ENCODE peak calls at places on chromosomes 1 and 21, in six cellular contexts. R is astrocyte of the spinal cord, M is BE2C, G is stomach, Q is kidney epithelial cell, U is ovary. I is an unnamed sample.

GRCh38 chr1:24384251-24385090 is 29.1 kb downstream of the STPG1 start:
- DNase-seq in R (peak; percentile 80), M (no peak), G (peak; percentile 48), Q (no peak), U (no peak), I (peak; percentile 69)

GRCh38 chr1:17755120-17755519 is at the start of gene ACTL8:
- DNase-seq in R (no peak), M (peak; percentile 28), G (no peak), Q (no peak), U (no peak), I (no peak)

GRCh38 chr1:203214889-203215288 is 14.6 kb downstream of the CHIT1 start:
- DNase-seq in R (no peak), M (no peak), G (no peak), Q (no peak), U (no peak), I (no peak)

GRCh38 chr21:42047821-42048613 is 23.1 kb upstream of the UMODL1 start:
- DNase-seq in R (peak; percentile 98), M (no peak), G (peak; percentile 44), Q (peak; percentile 71), U (peak; percentile 72), I (peak; percentile 91)

GRCh38 chr1:219990782-219991510 is 55.4 kb downstream of the EPRS1 start:
- DNase-seq in R (peak; percentile 52), M (no peak), G (no peak), Q (no peak), U (no peak), I (peak; percentile 65)

GRCh38 chr1:65084068-65084467 is 63.9 kb upstream of the AK4 start:
- DNase-seq in R (no peak), M (no peak), G (no peak), Q (no peak), U (no peak), I (no peak)

GRCh38 chr1:94383966-94384408 is 34.2 kb upstream of the ABCD3 start:
- DNase-seq in R (peak; percentile 70), M (no peak), G (no peak), Q (peak; percentile 96), U (no peak), I (peak; percentile 56)

GRCh38 chr1:47334765-47335435 is 1.3 kb downstream of the CMPK1 start:
- DNase-seq in R (no peak), M (no peak), G (no peak), Q (no peak), U (no peak), I (peak; percentile 16)

GRCh38 chr1:112237983-112238515 is 158.0 kb upstream of the CTTNBP2NL start:
- DNase-seq in R (no peak), M (no peak), G (no peak), Q (no peak), U (no peak), I (no peak)

GRCh38 chr1:25687221-25688017 is 70.8 kb downstream of the MAN1C1 start:
- DNase-seq in R (no peak), M (no peak), G (no peak), Q (no peak), U (no peak), I (no peak)

GRCh38 chr1:9700340-9700739 is 48.8 kb downstream of the PIK3CD start:
- DNase-seq in R (peak; percentile 82), M (no peak), G (no peak), Q (peak; percentile 92), U (no peak), I (peak; percentile 74)

GRCh38 chr1:107139833-107140702 is 771 bp upstream of the NTNG1 start:
- DNase-seq in R (peak; percentile 78), M (peak; percentile 34), G (no peak), Q (no peak), U (peak; percentile 24), I (peak; percentile 59)

GRCh38 chr1:100736766-100737165 is 17.2 kb downstream of the VCAM1 start:
- DNase-seq in R (peak; percentile 42), M (no peak), G (no peak), Q (no peak), U (no peak), I (peak; percentile 57)

GRCh38 chr1:167744901-167745300 is 23.1 kb downstream of the MPZL1 start:
- DNase-seq in R (no peak), M (no peak), G (no peak), Q (no peak), U (no peak), I (no peak)

GRCh38 chr1:225700164-225700740 is 47.3 kb upstream of the ENAH start:
- DNase-seq in R (peak; percentile 99), M (no peak), G (no peak), Q (peak; percentile 98), U (no peak), I (peak; percentile 98)

GRCh38 chr1:19644761-19645543 is 841 bp downstream of the NBL1 start:
- DNase-seq in R (no peak), M (no peak), G (peak; percentile 42), Q (no peak), U (peak; percentile 56), I (no peak)

GRCh38 chr1:10538608-10539355 is 64.0 kb downstream of the PEX14 start:
- DNase-seq in R (no peak), M (no peak), G (no peak), Q (no peak), U (no peak), I (no peak)

GRCh38 chr21:39637197-39637970 is 24.6 kb downstream of the B3GALT5 start:
- DNase-seq in R (no peak), M (no peak), G (no peak), Q (no peak), U (no peak), I (no peak)

GRCh38 chr1:165367375-165367993 is 11.0 kb upstream of the LMX1A start:
- DNase-seq in R (peak; percentile 58), M (peak; percentile 81), G (peak; percentile 86), Q (peak; percentile 12), U (peak; percentile 87), I (peak; percentile 84)

GRCh38 chr1:108847464-108847863 is 9.4 kb downstream of the AKNAD1 start:
- DNase-seq in R (no peak), M (no peak), G (no peak), Q (no peak), U (no peak), I (no peak)

GRCh38 chr1:173161510-173162221 is 45.5 kb downstream of the TNFSF4 start:
- DNase-seq in R (peak; percentile 82), M (no peak), G (no peak), Q (peak; percentile 23), U (no peak), I (peak; percentile 60)

GRCh38 chr21:31656199-31657095 is 3.0 kb upstream of the SOD1 start:
- DNase-seq in R (peak; percentile 58), M (no peak), G (no peak), Q (no peak), U (no peak), I (peak; percentile 44)

GRCh38 chr1:39044762-39045161 is 18.6 kb downstream of the NDUFS5 start:
- DNase-seq in R (no peak), M (no peak), G (no peak), Q (no peak), U (no peak), I (no peak)

GRCh38 chr1:172537827-172538391 is 5.0 kb downstream of the SUCO start:
- DNase-seq in R (peak; percentile 22), M (no peak), G (no peak), Q (no peak), U (no peak), I (no peak)

GRCh38 chr1:201391651-201392511 is 7.2 kb downstream of the LAD1 start:
- DNase-seq in R (no peak), M (no peak), G (no peak), Q (no peak), U (no peak), I (no peak)

GRCh38 chr1:178243119-178243518 is 149.2 kb downstream of the RASAL2 start:
- DNase-seq in R (no peak), M (no peak), G (no peak), Q (no peak), U (no peak), I (no peak)

GRCh38 chr1:178243890-178244289 is 150.0 kb downstream of the RASAL2 start:
- DNase-seq in R (no peak), M (no peak), G (no peak), Q (no peak), U (no peak), I (no peak)

GRCh38 chr1:178241057-178241456 is 147.2 kb downstream of the RASAL2 start:
- DNase-seq in R (peak; percentile 62), M (no peak), G (no peak), Q (no peak), U (no peak), I (peak; percentile 62)

GRCh38 chr1:178241837-178242236 is 147.9 kb downstream of the RASAL2 start:
- DNase-seq in R (no peak), M (no peak), G (no peak), Q (no peak), U (no peak), I (no peak)

GRCh38 chr1:178238722-178239510 is 145.0 kb downstream of the RASAL2 start:
- DNase-seq in R (peak; percentile 97), M (no peak), G (no peak), Q (peak; percentile 99), U (no peak), I (peak; percentile 97)
- H3K4me3 ChIP-seq in R (no peak overlapping the region), M (no peak overlapping the region), G (no peak overlapping the region), Q (no peak overlapping the region), U (no peak overlapping the region), I (no peak overlapping the region)

GRCh38 chr1:77313491-77313890 is 31.7 kb downstream of the AK5 start:
- DNase-seq in R (no peak), M (peak; percentile 12), G (peak; percentile 35), Q (no peak), U (no peak), I (peak; percentile 19)
- TF ChIP-seq CTCF in R (peak; percentile 40), M (peak; percentile 45), G (no peak), Q (peak; percentile 47), U (no peak), I (peak; percentile 46)

GRCh38 chr1:72184099-72184695 is 98.1 kb downstream of the NEGR1 start:
- DNase-seq in R (no peak), M (no peak), G (no peak), Q (no peak), U (no peak), I (peak; percentile 20)
- H3K4me3 ChIP-seq in R (no peak overlapping the region), M (no peak overlapping the region), G (no peak overlapping the region), Q (no peak overlapping the region), U (no peak overlapping the region), I (no peak overlapping the region)

GRCh38 chr1:44654621-44655187 is 19.6 kb downstream of the TMEM53 start:
- DNase-seq in R (no peak), M (no peak), G (no peak), Q (no peak), U (no peak), I (no peak)

GRCh38 chr1:44653107-44653964 is 20.9 kb downstream of the TMEM53 start:
- DNase-seq in R (no peak), M (no peak), G (no peak), Q (no peak), U (no peak), I (no peak)

GRCh38 chr1:44659566-44659965 is 14.7 kb downstream of the TMEM53 start:
- DNase-seq in R (no peak), M (no peak), G (no peak), Q (no peak), U (no peak), I (no peak)

GRCh38 chr1:44652445-44653106 is 21.7 kb downstream of the TMEM53 start:
- DNase-seq in R (peak; percentile 58), M (peak; percentile 67), G (peak; percentile 83), Q (no peak), U (peak; percentile 80), I (peak; percentile 61)

DNA sequence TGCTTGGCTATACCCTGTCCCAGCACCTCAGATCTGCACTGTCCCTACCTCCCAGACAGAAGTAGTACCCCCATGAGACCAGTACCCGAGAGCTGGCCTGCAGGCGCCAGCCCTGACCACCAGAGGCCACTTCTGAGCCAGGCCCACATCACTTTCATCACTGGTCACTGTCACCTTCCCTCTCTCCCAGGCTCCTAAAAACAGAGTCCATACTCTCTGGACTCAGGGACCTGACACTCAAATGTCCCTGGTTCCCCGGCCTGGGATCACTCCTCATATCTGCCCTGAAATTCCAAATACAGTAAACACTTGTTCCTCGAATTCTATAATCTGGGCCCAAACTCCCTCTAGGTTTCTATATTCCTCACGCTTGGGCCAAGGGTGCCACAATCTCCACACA is 18.7 kb downstream of the TMEM53 start:
- DNase-seq in R (no peak), M (peak; percentile 38), G (no peak), Q (no peak), U (no peak), I (no peak)
- TF ChIP-seq CTCF in R (peak; percentile 96), M (peak; percentile 67), G (no peak), Q (peak; percentile 94), U (no peak), I (peak; percentile 74)